ENCODE peak calls at places on chromosomes 3 and 15, in seven cellular contexts. Q, P, Y, J, A, O and N are unnamed samples.

GRCh38 chr15:34056921-34057320 is 17.9 kb upstream of the AVEN start:
- DNase-seq in Q (no peak), P (no peak), Y (peak), J (no peak), A (no peak), O (no peak), N (no peak)

GRCh38 chr15:79084308-79084968 is 6.1 kb downstream of the RASGRF1 start:
- DNase-seq in Q (no peak), P (no peak), Y (no peak), J (no peak), A (no peak), O (no peak), N (no peak)

GRCh38 chr3:120129041-120129440 is 34.8 kb upstream of the GSK3B start:
- DNase-seq in Q (no peak), P (no peak), Y (no peak), J (no peak), A (no peak), O (no peak), N (no peak)

GRCh38 chr3:139601191-139601961 is 61.8 kb upstream of the RBP1 start:
- DNase-seq in Q (no peak), P (no peak), Y (peak), J (no peak), A (no peak), O (no peak), N (no peak)

GRCh38 chr3:42025388-42026138 is 63.7 kb upstream of the ULK4 start:
- DNase-seq in Q (peak), P (peak), Y (peak), J (peak), A (peak), O (peak), N (peak)

GRCh38 chr3:59772416-59773408 is 722.9 kb upstream of the CFAP20DC start:
- DNase-seq in Q (no peak), P (no peak), Y (no peak), J (no peak), A (no peak), O (no peak), N (no peak)

GRCh38 chr3:170766823-170767575 is 103.0 kb downstream of the RPL22L1 start:
- DNase-seq in Q (no peak), P (no peak), Y (no peak), J (no peak), A (no peak), O (peak), N (no peak)

GRCh38 chr15:100778831-100779288 is 100.8 kb upstream of the ALDH1A3 start:
- DNase-seq in Q (no peak), P (no peak), Y (no peak), J (no peak), A (no peak), O (no peak), N (no peak)

GRCh38 chr15:90594297-90594696 is 64.6 kb downstream of the CRTC3 start:
- DNase-seq in Q (no peak), P (no peak), Y (no peak), J (no peak), A (no peak), O (no peak), N (no peak)

GRCh38 chr15:85494035-85494793 is 113.8 kb downstream of the AKAP13 start:
- DNase-seq in Q (peak), P (peak), Y (peak), J (no peak), A (no peak), O (peak), N (no peak)

GRCh38 chr3:22506871-22507270 is 696.3 kb upstream of the UBE2E2 start:
- DNase-seq in Q (no peak), P (no peak), Y (no peak), J (no peak), A (no peak), O (no peak), N (no peak)
- H2BK120ac ChIP-seq in Q (no peak), P (no peak), Y (no peak), J (no peak), A (no peak), O (no peak), N (no peak)

GRCh38 chr3:169083126-169083525 is 580.4 kb downstream of the MECOM start:
- DNase-seq in Q (no peak), P (peak), Y (no peak), J (no peak), A (no peak), O (no peak), N (no peak)
- H2BK120ac ChIP-seq in Q (no peak), P (no peak), Y (no peak), J (no peak), A (no peak), O (no peak), N (no peak)

DNA sequence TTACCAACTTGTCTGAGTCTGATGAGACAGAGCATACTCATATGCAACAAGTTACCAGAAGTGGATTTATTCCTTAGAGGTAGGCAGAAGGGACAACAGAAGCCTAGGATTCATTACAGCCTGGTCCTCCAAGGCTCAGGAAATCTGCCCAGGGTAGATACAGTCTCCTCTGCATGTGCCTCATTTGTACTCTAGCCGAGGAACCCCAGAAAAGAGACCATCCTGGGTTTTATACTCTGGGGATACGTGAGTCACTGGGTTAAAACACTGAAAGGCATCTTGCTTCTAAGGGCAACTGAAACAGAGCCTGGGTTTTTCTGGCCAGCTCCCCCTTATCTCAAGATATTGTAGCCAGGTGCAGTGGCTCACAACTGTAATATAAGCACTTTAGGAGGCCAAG is 45.6 kb downstream of the TLNRD1 start:
- DNase-seq in Q (no peak), P (no peak), Y (no peak), J (no peak), A (no peak), O (no peak), N (peak)
- H2BK120ac ChIP-seq in Q (no peak), P (no peak), Y (no peak), J (no peak), A (no peak), O (no peak), N (no peak)

GRCh38 chr3:71862374-71863145 is 77.6 kb upstream of the PROK2 start:
- DNase-seq in Q (no peak), P (no peak), Y (peak), J (no peak), A (no peak), O (no peak), N (no peak)
- H2BK120ac ChIP-seq in Q (no peak), P (no peak), Y (no peak), J (no peak), A (no peak), O (no peak), N (no peak)

GRCh38 chr3:117356296-117356695 is 646.7 kb downstream of the TUSC7 start:
- DNase-seq in Q (no peak), P (peak), Y (no peak), J (no peak), A (no peak), O (no peak), N (no peak)

GRCh38 chr3:117349566-117349965 is 640.0 kb downstream of the TUSC7 start:
- DNase-seq in Q (no peak), P (no peak), Y (no peak), J (no peak), A (no peak), O (no peak), N (no peak)

GRCh38 chr3:117350386-117350785 is 640.8 kb downstream of the TUSC7 start:
- DNase-seq in Q (no peak), P (no peak), Y (no peak), J (no peak), A (no peak), O (no peak), N (no peak)

GRCh38 chr3:117358717-117359314 is 649.2 kb downstream of the TUSC7 start:
- DNase-seq in Q (no peak), P (no peak), Y (no peak), J (no peak), A (no peak), O (no peak), N (no peak)

GRCh38 chr3:117355566-117355965 is 646.0 kb downstream of the TUSC7 start:
- DNase-seq in Q (peak), P (peak), Y (peak), J (peak), A (no peak), O (no peak), N (no peak)
- H2BK120ac ChIP-seq in Q (no peak), P (no peak), Y (no peak), J (no peak), A (no peak), O (no peak), N (no peak)

DNA sequence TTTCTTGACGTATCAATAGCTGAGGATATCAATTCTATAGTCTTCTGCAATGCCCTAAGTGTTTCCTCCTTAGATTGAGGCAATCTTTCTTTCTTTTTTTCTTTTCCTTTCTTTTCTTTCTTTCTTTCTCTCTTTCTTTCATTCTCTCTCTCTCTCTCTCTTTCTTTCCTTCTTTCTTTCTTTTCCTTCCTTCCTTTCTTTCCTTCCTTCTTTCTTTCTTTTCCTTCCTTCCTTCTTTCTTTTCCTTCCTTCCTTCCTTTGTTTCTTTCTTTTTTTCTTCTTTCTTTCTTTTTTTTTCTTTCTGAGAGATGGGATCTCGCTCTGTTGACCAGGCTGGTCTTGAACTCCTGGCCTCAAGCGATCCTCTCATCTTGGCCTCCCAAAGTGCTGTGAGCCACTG is 10.0 kb upstream of the DNAAF4 start:
- DNase-seq in Q (no peak), P (no peak), Y (no peak), J (no peak), A (no peak), O (no peak), N (no peak)
- H2BK120ac ChIP-seq in Q (no peak), P (no peak), Y (no peak), J (no peak), A (no peak), O (no peak), N (no peak)

GRCh38 chr15:28190391-28191174 is 91.5 kb upstream of the OCA2 start:
- DNase-seq in Q (no peak), P (no peak), Y (no peak), J (no peak), A (no peak), O (no peak), N (no peak)
- H2BK120ac ChIP-seq in Q (no peak), P (no peak), Y (no peak), J (no peak), A (no peak), O (no peak), N (no peak)